ENCODE peak calls at places on chromosomes 1 and 21, in five cellular contexts. One of them, this sample, is unnamed.

GRCh38 chr1:223143760-223144248 is 756 bp upstream of the TLR5 start:
- DNase-seq in H9: no peak
- DNase-seq in mesendoderm: no peak
- DNase-seq in neuronal stem cell: no peak
- DNase-seq in IMR-90: no peak
- DNase-seq in this sample: no peak

GRCh38 chr1:57532299-57532698 is 108.4 kb upstream of the DAB1 start:
- DNase-seq in H9: no peak
- DNase-seq in mesendoderm: peak
- DNase-seq in IMR-90: no peak
- DNase-seq in neuronal stem cell: no peak
- DNase-seq in this sample: no peak

GRCh38 chr1:17599301-17600300 is 60.1 kb downstream of the ARHGEF10L start:
- DNase-seq in H9: no peak
- DNase-seq in mesendoderm: no peak
- DNase-seq in IMR-90: no peak
- DNase-seq in neuronal stem cell: no peak
- DNase-seq in this sample: no peak

GRCh38 chr1:94281361-94282142 is 44.2 kb upstream of the ARHGAP29 start:
- DNase-seq in H9: no peak
- DNase-seq in neuronal stem cell: no peak
- DNase-seq in mesendoderm: no peak
- DNase-seq in IMR-90: no peak
- DNase-seq in this sample: no peak

GRCh38 chr1:170296642-170297041 is 150.9 kb downstream of the NTMT2 start:
- DNase-seq in neuronal stem cell: no peak
- DNase-seq in mesendoderm: no peak
- DNase-seq in IMR-90: peak
- DNase-seq in H9: no peak
- DNase-seq in this sample: no peak

GRCh38 chr1:32393136-32393535 is 1.1 kb downstream of the BSDC1 start:
- DNase-seq in H9: no peak
- DNase-seq in mesendoderm: no peak
- DNase-seq in IMR-90: peak
- DNase-seq in neuronal stem cell: no peak
- DNase-seq in this sample: no peak

GRCh38 chr1:155286544-155286943 is 9.3 kb downstream of the HCN3 start:
- DNase-seq in IMR-90: no peak
- DNase-seq in H9: no peak
- DNase-seq in neuronal stem cell: no peak
- DNase-seq in mesendoderm: no peak
- DNase-seq in this sample: no peak

GRCh38 chr1:112702420-112703261 is 4.3 kb downstream of the RHOC start:
- DNase-seq in IMR-90: no peak
- DNase-seq in mesendoderm: no peak
- DNase-seq in H9: no peak
- DNase-seq in neuronal stem cell: no peak
- DNase-seq in this sample: no peak

GRCh38 chr1:185996211-185996610 is 262.0 kb downstream of the HMCN1 start:
- DNase-seq in neuronal stem cell: no peak
- DNase-seq in IMR-90: peak
- DNase-seq in mesendoderm: no peak
- DNase-seq in H9: no peak
- DNase-seq in this sample: peak

GRCh38 chr1:30888391-30888790 is 20.2 kb downstream of the SDC3 start:
- DNase-seq in mesendoderm: no peak
- DNase-seq in IMR-90: peak
- DNase-seq in neuronal stem cell: no peak
- DNase-seq in H9: no peak
- DNase-seq in this sample: no peak

GRCh38 chr1:240936911-240937668 is 325.1 kb upstream of the GREM2 start:
- DNase-seq in H9: peak
- DNase-seq in IMR-90: no peak
- DNase-seq in mesendoderm: peak
- DNase-seq in neuronal stem cell: no peak
- DNase-seq in this sample: no peak

GRCh38 chr21:33059319-33059894 is 10.5 kb upstream of the OLIG1 start:
- DNase-seq in neuronal stem cell: no peak
- DNase-seq in H9: no peak
- DNase-seq in IMR-90: no peak
- DNase-seq in mesendoderm: no peak
- DNase-seq in this sample: peak

GRCh38 chr1:90174246-90174645 is 179.3 kb downstream of the ZNF326 start:
- DNase-seq in IMR-90: no peak
- DNase-seq in neuronal stem cell: no peak
- DNase-seq in mesendoderm: no peak
- DNase-seq in H9: no peak
- DNase-seq in this sample: no peak

DNA sequence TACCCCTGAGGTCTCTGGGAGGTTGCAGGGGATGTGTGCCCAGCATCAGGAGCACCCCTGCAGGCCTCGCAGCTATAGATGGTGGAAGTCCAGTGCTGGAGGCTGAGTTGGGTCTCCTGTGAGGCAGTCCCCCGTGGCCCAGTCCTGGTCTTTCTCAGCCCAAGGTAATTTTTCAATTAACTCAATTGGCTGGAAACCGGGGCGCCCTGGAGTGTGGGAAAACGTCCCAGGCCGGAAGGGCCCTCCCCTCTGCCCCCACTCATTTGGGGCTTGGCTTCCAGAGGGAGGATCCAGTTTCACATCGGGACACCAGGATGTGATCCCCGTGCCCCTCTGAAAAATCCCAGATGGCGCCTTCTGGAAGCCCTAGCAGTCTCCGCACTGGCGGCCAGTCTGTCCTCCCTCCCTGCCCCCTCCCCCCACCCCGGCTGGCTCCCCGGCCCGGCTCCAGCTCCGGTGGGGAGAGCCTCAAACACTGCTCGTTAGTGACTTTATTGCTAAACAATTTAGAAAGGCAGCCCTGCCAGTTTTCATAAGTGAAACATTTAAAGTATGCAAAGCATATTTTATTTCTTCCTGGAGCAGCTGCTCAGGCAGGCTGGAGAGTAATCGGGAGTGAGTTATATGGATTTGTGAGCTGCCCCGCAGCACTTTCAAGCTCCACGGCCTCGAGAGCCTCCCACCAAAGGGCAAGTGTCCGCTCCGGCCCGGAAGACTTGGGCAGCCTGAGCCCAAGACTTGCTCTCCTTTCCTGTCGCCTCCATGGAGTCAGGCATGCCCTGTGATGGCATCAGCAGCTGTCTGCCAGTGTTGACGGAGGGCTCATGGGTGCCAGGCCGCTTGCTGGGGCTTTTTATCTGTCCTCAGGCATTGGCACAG is 208.2 kb upstream of the TMEM51 start:
- DNase-seq in H9: no peak
- DNase-seq in mesendoderm: peak
- DNase-seq in neuronal stem cell: no peak
- DNase-seq in IMR-90: peak
- DNase-seq in this sample: peak
- H3K4ac ChIP-seq in H9: no peak
- H3K4ac ChIP-seq in mesendoderm: no peak
- H3K4ac ChIP-seq in neuronal stem cell: no peak
- H3K4ac ChIP-seq in IMR-90: peak
- H3K4ac ChIP-seq in this sample: peak

GRCh38 chr21:42707207-42707830 is 53.9 kb downstream of the PDE9A start:
- DNase-seq in IMR-90: no peak
- DNase-seq in H9: no peak
- DNase-seq in mesendoderm: no peak
- DNase-seq in neuronal stem cell: no peak
- DNase-seq in this sample: no peak

GRCh38 chr21:42704861-42705260 is 51.4 kb downstream of the PDE9A start:
- DNase-seq in IMR-90: no peak
- DNase-seq in H9: no peak
- DNase-seq in neuronal stem cell: no peak
- DNase-seq in mesendoderm: no peak
- DNase-seq in this sample: no peak

GRCh38 chr21:42705746-42706374 is 52.4 kb downstream of the PDE9A start:
- DNase-seq in mesendoderm: no peak
- DNase-seq in neuronal stem cell: no peak
- DNase-seq in IMR-90: no peak
- DNase-seq in H9: no peak
- DNase-seq in this sample: no peak

GRCh38 chr21:42705346-42705745 is 51.9 kb downstream of the PDE9A start:
- DNase-seq in H9: no peak
- DNase-seq in neuronal stem cell: no peak
- DNase-seq in mesendoderm: no peak
- DNase-seq in IMR-90: no peak
- DNase-seq in this sample: no peak

GRCh38 chr21:42706765-42707164 is 53.3 kb downstream of the PDE9A start:
- DNase-seq in H9: no peak
- DNase-seq in neuronal stem cell: no peak
- DNase-seq in mesendoderm: no peak
- DNase-seq in IMR-90: no peak
- DNase-seq in this sample: no peak
- H3K4ac ChIP-seq in H9: no peak
- H3K4ac ChIP-seq in neuronal stem cell: no peak
- H3K4ac ChIP-seq in mesendoderm: no peak
- H3K4ac ChIP-seq in IMR-90: no peak
- H3K4ac ChIP-seq in this sample: no peak

DNA sequence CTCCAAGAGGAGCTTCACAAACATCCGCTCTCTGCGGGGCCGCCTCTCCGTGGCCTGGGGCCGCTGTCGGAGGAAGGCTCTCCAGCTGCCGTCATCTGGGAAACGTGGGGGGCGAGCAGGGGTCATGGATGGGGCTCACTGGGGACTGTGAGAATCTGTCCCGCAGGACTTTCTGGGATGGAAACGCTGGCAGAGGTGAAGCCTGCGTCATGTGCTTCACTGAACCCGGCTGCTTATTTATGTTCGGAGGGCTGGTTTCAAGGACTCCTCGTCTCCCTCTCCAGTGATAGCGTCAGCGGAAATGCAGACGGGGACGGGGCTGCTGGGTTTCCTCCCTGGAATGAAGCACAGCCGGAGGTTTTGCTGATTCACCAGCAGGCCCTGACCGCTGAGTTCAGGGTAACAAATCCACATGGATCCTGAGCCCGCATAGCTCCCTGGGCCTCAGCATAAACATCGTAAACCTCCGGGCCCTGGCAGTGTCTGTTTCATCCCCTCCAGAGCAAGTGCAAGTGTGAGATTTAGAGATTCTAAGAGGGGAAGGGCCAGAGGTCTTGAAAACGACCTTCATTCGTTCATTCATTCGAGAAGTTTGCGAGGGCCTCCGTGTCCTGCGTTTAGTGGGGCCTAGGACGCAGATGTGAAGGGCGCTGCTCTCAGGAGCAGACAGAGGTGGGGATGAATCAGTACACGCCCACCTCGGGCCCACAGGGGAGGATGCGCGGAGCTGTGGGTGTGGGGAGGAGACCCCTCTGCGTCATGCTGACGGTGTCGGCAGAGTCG is 7.0 kb upstream of the POFUT2 start:
- DNase-seq in neuronal stem cell: no peak
- DNase-seq in mesendoderm: peak
- DNase-seq in IMR-90: peak
- DNase-seq in H9: peak
- DNase-seq in this sample: peak
- H3K4ac ChIP-seq in neuronal stem cell: no peak
- H3K4ac ChIP-seq in mesendoderm: peak
- H3K4ac ChIP-seq in IMR-90: peak
- H3K4ac ChIP-seq in H9: no peak
- H3K4ac ChIP-seq in this sample: peak

DNA sequence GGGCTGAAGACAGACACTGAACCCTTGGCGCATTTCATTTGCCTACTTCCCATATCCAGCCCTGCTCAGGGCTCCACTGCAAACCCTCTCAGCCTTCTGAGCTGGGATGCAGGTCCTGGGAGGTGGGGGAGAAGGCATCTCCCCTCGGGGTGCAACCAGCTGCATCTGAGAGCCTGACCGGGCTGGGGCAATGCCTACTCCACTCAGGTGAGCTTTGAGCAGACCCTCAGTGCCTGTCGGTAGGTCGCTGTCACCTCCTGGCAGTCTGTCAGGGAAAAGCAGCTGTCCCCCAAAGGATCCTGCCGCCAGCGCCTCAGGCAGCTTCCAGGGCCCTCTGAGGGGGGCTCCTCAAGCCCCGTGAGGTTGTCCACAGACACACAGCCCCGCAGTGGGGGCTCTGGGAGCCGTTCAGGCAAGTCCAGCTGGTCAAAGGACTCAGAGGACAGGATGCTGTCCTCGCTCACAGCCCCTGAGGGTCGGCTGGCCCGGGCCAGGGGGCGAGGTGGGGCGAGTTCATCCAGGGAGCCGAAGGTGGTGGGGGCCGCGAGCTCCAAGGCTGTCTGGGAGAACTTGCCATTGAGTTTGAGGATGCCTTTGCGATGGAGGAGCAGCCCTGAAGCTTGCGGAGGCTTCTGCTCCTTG is 18.2 kb downstream of the NUAK2 start:
- DNase-seq in H9: no peak
- DNase-seq in mesendoderm: no peak
- DNase-seq in IMR-90: no peak
- DNase-seq in neuronal stem cell: no peak
- DNase-seq in this sample: no peak
- H3K4ac ChIP-seq in H9: no peak
- H3K4ac ChIP-seq in mesendoderm: no peak
- H3K4ac ChIP-seq in IMR-90: peak
- H3K4ac ChIP-seq in neuronal stem cell: no peak
- H3K4ac ChIP-seq in this sample: no peak

GRCh38 chr1:208207388-208208131 is 36.6 kb downstream of the PLXNA2 start:
- DNase-seq in H9: no peak
- DNase-seq in neuronal stem cell: no peak
- DNase-seq in IMR-90: peak
- DNase-seq in mesendoderm: peak
- DNase-seq in this sample: no peak
- H3K4ac ChIP-seq in H9: no peak
- H3K4ac ChIP-seq in neuronal stem cell: no peak
- H3K4ac ChIP-seq in IMR-90: peak
- H3K4ac ChIP-seq in mesendoderm: no peak
- H3K4ac ChIP-seq in this sample: no peak

GRCh38 chr1:109979489-109980091 is 5.0 kb upstream of the AHCYL1 start:
- DNase-seq in neuronal stem cell: no peak
- DNase-seq in H9: no peak
- DNase-seq in mesendoderm: no peak
- DNase-seq in IMR-90: peak
- DNase-seq in this sample: no peak

GRCh38 chr1:109983380-109984189 is 980 bp upstream of the AHCYL1 start:
- DNase-seq in H9: no peak
- DNase-seq in neuronal stem cell: no peak
- DNase-seq in mesendoderm: no peak
- DNase-seq in IMR-90: no peak
- DNase-seq in this sample: no peak

GRCh38 chr1:109978761-109979488 is 5.6 kb upstream of the AHCYL1 start:
- DNase-seq in H9: no peak
- DNase-seq in mesendoderm: no peak
- DNase-seq in neuronal stem cell: no peak
- DNase-seq in IMR-90: peak
- DNase-seq in this sample: no peak

GRCh38 chr1:109980324-109981127 is 4.0 kb upstream of the AHCYL1 start:
- DNase-seq in IMR-90: no peak
- DNase-seq in neuronal stem cell: no peak
- DNase-seq in H9: peak
- DNase-seq in mesendoderm: peak
- DNase-seq in this sample: peak

DNA sequence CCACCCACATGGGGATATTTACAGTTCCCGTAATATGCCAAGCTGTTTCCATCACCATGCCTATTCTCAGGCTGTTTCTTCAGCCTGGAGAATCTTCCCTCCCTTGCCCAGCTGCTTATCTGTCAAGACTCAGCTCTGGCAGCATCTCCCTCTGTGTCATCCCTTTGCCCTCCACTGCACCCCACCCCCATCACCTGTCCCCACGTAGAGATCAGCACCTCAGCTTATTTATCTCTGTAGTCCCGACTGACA is 3.5 kb upstream of the AHCYL1 start:
- DNase-seq in neuronal stem cell: no peak
- DNase-seq in H9: no peak
- DNase-seq in mesendoderm: no peak
- DNase-seq in IMR-90: no peak
- DNase-seq in this sample: no peak
- H3K4ac ChIP-seq in neuronal stem cell: no peak
- H3K4ac ChIP-seq in H9: no peak
- H3K4ac ChIP-seq in mesendoderm: no peak
- H3K4ac ChIP-seq in IMR-90: peak
- H3K4ac ChIP-seq in this sample: no peak

GRCh38 chr1:44674113-44675000 is at the start of the genes ARMH1 and TMEM53:
- DNase-seq in H9: peak
- DNase-seq in IMR-90: peak
- DNase-seq in neuronal stem cell: peak
- DNase-seq in mesendoderm: peak
- DNase-seq in this sample: peak
- H3K4ac ChIP-seq in H9: no peak
- H3K4ac ChIP-seq in IMR-90: peak
- H3K4ac ChIP-seq in neuronal stem cell: no peak
- H3K4ac ChIP-seq in mesendoderm: no peak
- H3K4ac ChIP-seq in this sample: peak